ENCODE peak calls at places on chromosomes 7 and 10, in four cellular contexts. K is mucosa of descending colon, O is AG10803, M is Panc1. B is an unnamed sample.

GRCh38 chr10:122098924-122099323 is 110.0 kb downstream of the TACC2 start:
- DNase-seq in K (no peak), M (no peak), O (no peak), B (no peak)

GRCh38 chr7:25303380-25304321 is 75.4 kb upstream of the NPVF start:
- DNase-seq in M (no peak), K (no peak), O (peak; percentile 83), B (no peak)

GRCh38 chr7:19051767-19052375 is 65.6 kb downstream of the TWIST1 start:
- DNase-seq in K (peak; percentile 65), O (no peak), M (peak; percentile 18), B (no peak)

GRCh38 chr7:74083928-74084721 is 521 bp downstream of the LIMK1 start:
- DNase-seq in O (peak; percentile 56), M (no peak), K (no peak), B (no peak)

GRCh38 chr7:51306761-51307160 is 9.8 kb downstream of the COBL start:
- DNase-seq in O (no peak), M (no peak), K (no peak), B (no peak)

GRCh38 chr10:28761084-28761875 is 84.0 kb downstream of the BAMBI start:
- DNase-seq in O (no peak), K (no peak), M (no peak), B (no peak)

GRCh38 chr7:29771081-29771832 is 35.1 kb upstream of the WIPF3 start:
- DNase-seq in K (no peak), O (no peak), M (no peak), B (no peak)

GRCh38 chr10:94238006-94238617 is 124.6 kb downstream of the NOC3L start:
- DNase-seq in O (no peak), M (no peak), K (no peak), B (no peak)

GRCh38 chr10:79116363-79116762 is 47.6 kb downstream of the ZMIZ1 start:
- DNase-seq in K (no peak), O (no peak), M (no peak), B (no peak)

GRCh38 chr10:44125879-44126675 is 258.8 kb downstream of the CXCL12 start:
- DNase-seq in O (peak; percentile 98), K (no peak), M (no peak), B (peak; percentile 82)

GRCh38 chr10:121854809-121855445 is 72.9 kb downstream of the ATE1 start:
- DNase-seq in O (no peak), K (no peak), M (no peak), B (no peak)

GRCh38 chr10:96377816-96378294 is 19.1 kb upstream of the OPALIN start:
- DNase-seq in K (peak; percentile 27), M (no peak), O (peak; percentile 50), B (no peak)

GRCh38 chr10:59713196-59713821 is 3.7 kb upstream of the SLC16A9 start:
- DNase-seq in O (no peak), M (no peak), K (no peak), B (no peak)

GRCh38 chr7:49670991-49671390 is 102.4 kb upstream of the VWC2 start:
- DNase-seq in M (no peak), K (no peak), O (no peak), B (no peak)

GRCh38 chr10:33790506-33791283 is 456.2 kb upstream of the NRP1 start:
- DNase-seq in O (no peak), K (no peak), M (no peak), B (no peak)

GRCh38 chr7:106793015-106793651 is 71.9 kb upstream of the PIK3CG start:
- DNase-seq in M (no peak), O (peak; percentile 19), K (no peak), B (no peak)

GRCh38 chr10:91565241-91565640 is 67.6 kb downstream of the PPP1R3C start:
- DNase-seq in K (no peak), M (no peak), O (no peak), B (no peak)

GRCh38 chr10:91975438-91975837 is 51.9 kb downstream of the BTAF1 start:
- DNase-seq in K (no peak), M (no peak), O (no peak), B (no peak)

GRCh38 chr7:120981888-120982615 is 6.5 kb upstream of the CPED1 start:
- DNase-seq in O (peak; percentile 84), M (no peak), K (no peak), B (peak; percentile 52)

GRCh38 chr7:70408891-70409290 is 723.1 kb upstream of the GALNT17 start:
- DNase-seq in M (no peak), O (no peak), K (no peak), B (no peak)

GRCh38 chr10:103843854-103844567 is 11.4 kb downstream of the SH3PXD2A start:
- DNase-seq in O (peak; percentile 89), M (no peak), K (no peak), B (no peak)

GRCh38 chr7:156389116-156389692 is 251.4 kb upstream of the RNF32 start:
- DNase-seq in K (no peak), M (no peak), O (no peak), B (no peak)

GRCh38 chr7:37901890-37902524 is 14.6 kb downstream of the SFRP4 start:
- DNase-seq in O (peak; percentile 77), K (no peak), M (no peak), B (no peak)

GRCh38 chr7:156675721-156676120 is 35.1 kb downstream of the RNF32 start:
- DNase-seq in O (no peak), K (no peak), M (no peak), B (no peak)

GRCh38 chr10:59336632-59337031 is 25.7 kb downstream of the FAM13C start:
- DNase-seq in M (no peak), K (no peak), O (peak; percentile 89), B (no peak)

GRCh38 chr7:102976493-102976892 is 63.7 kb downstream of the LRRC17 start:
- DNase-seq in O (no peak), M (no peak), K (no peak), B (no peak)

GRCh38 chr10:63103971-63104409 is 29.1 kb upstream of the NRBF2 start:
- DNase-seq in K (no peak), M (no peak), O (no peak), B (no peak)

DNA sequence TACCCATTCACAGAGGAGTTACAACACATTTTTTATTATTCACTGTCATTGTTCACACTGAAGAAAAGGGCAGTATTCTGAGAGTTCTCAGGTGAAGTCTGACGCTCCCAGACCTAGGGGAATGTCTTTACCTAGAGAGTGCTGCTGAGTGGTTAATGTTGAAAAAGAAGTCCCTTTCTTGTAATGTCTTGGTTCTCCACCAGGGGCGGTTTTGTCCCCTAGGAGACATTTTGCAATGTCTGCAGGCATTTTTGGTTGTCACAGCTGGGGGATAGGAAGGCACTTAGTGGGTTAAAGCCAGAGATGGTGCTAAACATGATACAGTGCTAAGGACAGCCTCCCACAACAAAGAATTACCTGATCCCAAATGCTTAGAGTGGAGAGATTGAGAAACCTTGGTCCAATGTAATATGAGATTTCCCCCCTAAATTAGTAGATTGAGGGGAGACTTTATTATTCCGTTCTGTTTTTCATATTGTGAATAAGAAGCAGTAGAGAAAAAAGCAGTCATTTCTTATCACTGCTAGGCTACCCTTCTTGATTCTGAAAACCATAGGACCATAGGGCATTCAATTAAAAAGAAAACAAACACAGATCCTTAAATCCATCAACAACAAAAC is 13.1 kb downstream of the UMAD1 start:
- DNase-seq in K (peak; percentile 24), M (no peak), O (no peak), B (no peak)
- TF ChIP-seq CTCF in K (peak; percentile 13), M (peak; percentile 84), O (peak; percentile 49), B (peak; percentile 41)

DNA sequence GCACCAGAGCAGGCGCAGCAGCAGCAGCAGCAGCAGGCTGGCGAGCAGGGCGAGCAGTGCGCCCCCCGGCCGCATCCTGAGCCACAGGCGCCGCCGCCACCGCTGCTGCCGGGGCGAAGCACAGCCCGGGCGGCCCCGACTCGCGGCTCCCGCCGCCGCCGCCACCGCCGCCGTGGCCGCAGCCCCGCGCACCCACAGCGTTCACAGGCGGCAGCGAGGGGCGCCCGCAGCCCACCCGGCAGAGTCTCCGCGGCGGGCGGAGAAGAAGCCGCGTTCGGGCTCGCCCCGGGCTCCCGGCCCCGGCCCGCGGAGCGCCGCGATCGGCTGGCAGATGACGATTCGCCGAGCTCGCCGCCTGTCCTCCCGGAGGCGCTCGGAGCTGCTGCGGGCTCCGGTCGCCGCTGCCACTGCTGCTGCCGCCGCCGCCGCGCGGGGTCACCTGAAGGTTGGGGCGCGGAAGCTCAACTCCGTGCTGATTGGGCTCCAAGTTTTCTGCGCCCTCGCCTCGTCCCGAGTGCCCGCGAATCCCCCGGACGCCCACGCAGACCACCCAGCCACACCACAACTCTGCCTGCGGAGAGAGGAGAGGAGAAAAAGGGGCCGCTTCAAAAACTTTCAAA is at the start of gene ST8SIA6:
- DNase-seq in K (peak; percentile 62), O (peak; percentile 43), M (no peak), B (no peak)
- TF ChIP-seq CTCF in K (no peak), O (no peak), M (no peak), B (no peak)

GRCh38 chr10:19634163-19634562 is 182.1 kb upstream of the PLXDC2 start:
- DNase-seq in K (no peak), O (no peak), M (no peak), B (no peak)

GRCh38 chr10:19628767-19629443 is 187.3 kb upstream of the PLXDC2 start:
- DNase-seq in O (peak; percentile 7), K (no peak), M (no peak), B (no peak)

GRCh38 chr10:19629559-19629958 is 186.7 kb upstream of the PLXDC2 start:
- DNase-seq in M (no peak), O (peak; percentile 55), K (peak; percentile 48), B (peak; percentile 27)
- TF ChIP-seq CTCF in M (no peak), O (peak; percentile 36), K (no peak), B (no peak)

DNA sequence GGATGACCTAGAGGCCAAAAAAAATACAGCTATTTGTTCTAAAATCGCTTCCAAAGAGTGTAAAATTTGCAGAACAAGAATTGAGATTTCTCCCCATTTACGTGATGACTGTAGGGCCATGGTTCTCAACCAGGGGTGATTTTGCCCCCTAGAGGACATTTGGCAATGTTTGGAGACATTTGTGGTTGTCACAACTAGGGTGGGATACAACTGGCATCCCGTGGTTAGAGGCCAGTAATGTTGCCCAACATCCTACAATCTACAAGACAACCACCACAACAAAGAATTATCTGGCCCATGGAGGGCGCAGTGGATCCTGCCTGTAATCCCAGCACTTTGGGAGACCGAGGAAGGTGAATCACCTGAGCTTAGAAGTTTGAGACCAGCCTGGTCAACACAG is 22.8 kb upstream of the MALSU1 start:
- DNase-seq in K (no peak), M (no peak), O (no peak), B (no peak)
- TF ChIP-seq CTCF in K (no peak), M (peak; percentile 46), O (no peak), B (no peak)

DNA sequence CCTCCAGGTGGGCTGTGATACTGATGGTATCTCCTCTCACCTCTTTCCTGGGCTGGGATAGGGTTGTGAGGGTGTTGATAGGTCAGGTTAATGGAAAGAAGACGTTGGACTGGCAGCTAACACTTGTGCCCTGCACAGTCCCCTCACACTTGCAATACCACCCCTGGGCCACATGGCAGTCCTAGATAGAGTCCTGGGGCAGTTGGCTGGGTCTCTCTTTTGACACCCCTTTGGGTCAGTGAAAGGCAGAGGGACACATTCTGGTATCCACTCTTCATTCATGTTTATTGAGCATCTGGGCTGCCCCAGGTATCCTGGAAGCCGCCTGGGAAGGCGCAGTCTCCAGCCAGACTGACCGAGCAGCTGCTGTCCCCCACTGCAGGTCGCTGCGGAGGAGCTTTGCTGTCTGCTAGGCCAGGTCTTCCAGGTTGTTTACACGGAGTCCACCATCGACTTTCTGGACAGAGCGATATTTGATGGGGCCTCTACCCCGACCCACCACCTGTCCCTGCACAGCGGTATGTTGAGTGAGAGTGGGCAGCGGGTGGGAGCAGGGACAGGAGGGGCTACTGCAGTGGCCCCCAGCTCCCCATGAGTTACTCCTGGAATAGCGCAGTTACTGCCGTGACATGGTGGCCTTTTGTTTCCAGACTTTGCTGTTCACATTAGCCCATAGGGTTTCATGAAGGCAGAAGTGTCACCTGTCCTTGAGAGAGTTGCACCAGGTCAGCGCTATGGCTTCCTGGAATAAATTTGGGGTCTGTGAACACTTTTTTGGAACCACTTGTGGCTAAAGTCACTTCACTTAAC is 19.1 kb downstream of the NACAD start:
- DNase-seq in O (no peak), K (no peak), M (no peak), B (no peak)
- TF ChIP-seq CTCF in O (no peak), K (no peak), M (no peak), B (no peak)